ENCODE peak calls at places on chromosome 2, in four cellular contexts. L, R, I and Z are unnamed samples.

GRCh38 chr2:146734042-146734715 is 1110.7 kb upstream of the ACVR2A start:
- DNase-seq in L (no peak), I (peak; percentile 62), R (peak; percentile 5), Z (peak; percentile 16)

GRCh38 chr2:26941486-26941885 is 29.0 kb upstream of the MAPRE3 start:
- DNase-seq in I (no peak), R (no peak), L (no peak), Z (no peak)

GRCh38 chr2:177666408-177666807 is 273.8 kb downstream of the AGPS start:
- DNase-seq in L (no peak), I (no peak), R (no peak), Z (peak; percentile 43)

GRCh38 chr2:27544143-27544821 is 38.6 kb upstream of the ZNF512 start:
- DNase-seq in R (no peak), I (no peak), L (no peak), Z (no peak)

GRCh38 chr2:207483477-207483876 is 46.3 kb upstream of the CREB1 start:
- DNase-seq in L (no peak), R (no peak), I (no peak), Z (no peak)

GRCh38 chr2:138632066-138632465 is 130.5 kb downstream of the SPOPL start:
- DNase-seq in L (no peak), R (no peak), I (no peak), Z (no peak)

GRCh38 chr2:73832905-73833304 is 4.1 kb downstream of the STAMBP start:
- DNase-seq in L (no peak), I (no peak), R (no peak), Z (peak; percentile 23)

GRCh38 chr2:88481937-88482336 is 29.4 kb upstream of the FOXI3 start:
- DNase-seq in L (no peak), R (no peak), I (no peak), Z (peak; percentile 9)

GRCh38 chr2:158113896-158114295 is 12.2 kb downstream of the UPP2 start:
- DNase-seq in L (no peak), I (no peak), R (no peak), Z (no peak)

GRCh38 chr2:185978634-185979405 is 240.2 kb downstream of the FSIP2 start:
- DNase-seq in I (no peak), R (no peak), L (no peak), Z (no peak)

GRCh38 chr2:232336956-232337700 is 41.4 kb upstream of the ALPP start:
- DNase-seq in L (no peak), R (no peak), I (no peak), Z (no peak)

GRCh38 chr2:85445316-85446295 is 27.1 kb downstream of the SH2D6 start:
- DNase-seq in L (no peak), I (no peak), R (no peak), Z (no peak)

GRCh38 chr2:109690822-109691541 is 76.8 kb downstream of the SOWAHC start:
- DNase-seq in I (peak; percentile 96), L (no peak), R (no peak), Z (no peak)

GRCh38 chr2:192196451-192197194 is 1.9 kb upstream of the TMEFF2 start:
- DNase-seq in R (no peak), L (no peak), I (no peak), Z (no peak)

GRCh38 chr2:165863816-165864221 is 69.8 kb upstream of the GALNT3 start:
- DNase-seq in L (no peak), R (no peak), I (no peak), Z (no peak)

GRCh38 chr2:45009928-45010705 is 865 bp upstream of the SIX2 start:
- DNase-seq in I (no peak), R (no peak), L (no peak), Z (no peak)

GRCh38 chr2:195606179-195606578 is 50.8 kb upstream of the SLC39A10 start:
- DNase-seq in R (no peak), I (no peak), L (no peak), Z (no peak)

DNA sequence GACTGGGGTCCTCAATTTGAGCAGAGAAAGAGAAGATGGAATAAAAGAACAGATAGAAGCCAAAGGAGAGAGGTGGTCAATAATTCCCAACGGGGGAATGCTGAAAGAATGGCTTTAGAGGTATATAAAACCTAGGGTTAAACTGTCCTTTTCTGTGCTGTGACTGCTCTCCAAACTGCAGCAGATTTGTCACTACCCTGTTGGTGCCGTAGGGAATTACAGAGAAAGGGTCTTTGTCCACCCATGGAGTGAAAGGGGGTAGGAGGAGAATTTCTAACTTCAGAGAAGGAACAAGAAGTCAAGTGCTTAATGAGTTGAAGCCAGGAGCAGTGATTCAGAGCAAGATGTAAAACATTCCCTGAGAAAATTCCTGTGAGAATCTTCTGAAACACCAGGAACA is 486.5 kb downstream of the NUP35 start:
- DNase-seq in I (no peak), R (no peak), L (no peak), Z (no peak)
- TF ChIP-seq CHD2 in I (no peak), R (no peak), L (no peak), Z (no peak)

GRCh38 chr2:128309341-128310093 is 9.2 kb downstream of the HS6ST1 start:
- DNase-seq in I (peak; percentile 97), R (no peak), L (no peak), Z (peak; percentile 73)

GRCh38 chr2:128311216-128311754 is 7.4 kb downstream of the HS6ST1 start:
- DNase-seq in L (no peak), R (no peak), I (no peak), Z (no peak)

GRCh38 chr2:128311755-128312341 is 6.8 kb downstream of the HS6ST1 start:
- DNase-seq in I (no peak), R (no peak), L (no peak), Z (no peak)

GRCh38 chr2:128310094-128310716 is 8.5 kb downstream of the HS6ST1 start:
- DNase-seq in L (no peak), R (no peak), I (no peak), Z (no peak)

DNA sequence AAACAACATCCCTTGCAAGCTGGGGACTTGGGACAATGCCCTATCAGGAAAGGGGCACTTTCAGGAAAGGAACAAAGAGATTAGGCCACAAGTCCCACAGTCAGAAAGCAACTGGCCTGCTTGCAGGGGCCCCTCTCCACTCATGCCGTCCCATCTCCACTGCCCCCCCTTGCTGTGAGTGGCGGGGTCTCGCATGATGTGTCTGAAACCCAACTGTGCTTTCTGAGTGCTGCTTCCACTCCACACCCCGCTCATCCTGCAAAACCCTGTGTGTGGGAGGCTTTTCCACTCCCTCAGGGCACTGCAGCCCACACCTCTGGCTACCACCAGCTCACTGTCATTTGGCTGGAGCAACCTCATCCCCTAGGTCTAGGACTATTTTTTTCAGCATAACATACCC is 7.9 kb downstream of the HS6ST1 start:
- DNase-seq in R (no peak), L (no peak), I (no peak), Z (no peak)
- TF ChIP-seq ATF3 in R (no peak), L (no peak), I (no peak), Z (no peak)

DNA sequence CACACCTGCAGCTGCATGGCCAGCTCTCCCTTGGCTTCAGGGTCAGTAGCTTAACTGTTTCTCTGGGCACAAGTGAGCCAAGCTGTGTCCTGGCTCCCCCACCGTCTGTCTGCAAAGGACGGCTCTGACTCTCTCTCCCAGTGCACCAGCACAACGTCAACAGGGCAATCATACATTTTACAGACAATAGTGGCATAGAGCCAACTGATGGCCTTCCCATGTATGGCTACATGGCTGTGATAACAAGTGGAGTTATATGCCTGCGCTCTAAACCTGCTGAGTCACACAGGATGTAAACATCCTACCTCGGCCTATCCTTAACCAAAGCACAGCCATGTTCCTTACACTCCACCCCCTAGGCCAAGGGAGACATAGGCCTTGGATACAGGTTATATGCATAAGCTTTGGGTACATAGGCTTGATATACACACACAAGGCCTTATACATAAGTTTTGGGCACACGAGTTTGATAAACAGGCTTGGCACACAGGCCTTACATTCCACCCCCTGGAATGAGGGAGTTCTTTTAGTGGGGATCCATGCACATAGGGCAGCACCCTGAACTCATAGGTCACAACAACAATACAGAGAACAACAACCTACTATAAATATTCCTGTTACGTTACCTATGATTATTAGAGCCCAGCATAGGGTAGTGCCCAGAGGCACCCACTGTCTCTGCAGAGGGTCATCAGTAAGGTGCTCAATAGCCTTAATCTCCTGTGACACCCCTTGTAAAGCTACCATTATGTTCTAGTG is 17.7 kb downstream of the PHOSPHO2 start:
- DNase-seq in L (no peak), I (peak; percentile 45), R (no peak), Z (peak; percentile 79)
- TF ChIP-seq CHD2 in L (no peak), I (no peak), R (no peak), Z (no peak)

GRCh38 chr2:105432749-105433148 is 33.9 kb upstream of the FHL2 start:
- DNase-seq in R (no peak), L (no peak), I (no peak), Z (no peak)

GRCh38 chr2:105428387-105429018 is 29.7 kb upstream of the FHL2 start:
- DNase-seq in R (no peak), L (no peak), I (no peak), Z (no peak)

GRCh38 chr2:105427485-105427884 is 28.6 kb upstream of the FHL2 start:
- DNase-seq in L (no peak), R (no peak), I (no peak), Z (no peak)

GRCh38 chr2:105426626-105427292 is 27.9 kb upstream of the FHL2 start:
- DNase-seq in I (no peak), R (no peak), L (no peak), Z (peak; percentile 33)

GRCh38 chr2:105431367-105432088 is 32.7 kb upstream of the FHL2 start:
- DNase-seq in I (no peak), L (no peak), R (no peak), Z (no peak)
- TF ChIP-seq ATF3 in I (no peak), L (no peak), R (no peak), Z (no peak)

GRCh38 chr2:201114846-201115245 is 1.1 kb upstream of the CFLAR start:
- DNase-seq in R (no peak), L (no peak), I (no peak), Z (no peak)
- TF ChIP-seq CHD2 in R (no peak), L (no peak), I (no peak), Z (no peak)

DNA sequence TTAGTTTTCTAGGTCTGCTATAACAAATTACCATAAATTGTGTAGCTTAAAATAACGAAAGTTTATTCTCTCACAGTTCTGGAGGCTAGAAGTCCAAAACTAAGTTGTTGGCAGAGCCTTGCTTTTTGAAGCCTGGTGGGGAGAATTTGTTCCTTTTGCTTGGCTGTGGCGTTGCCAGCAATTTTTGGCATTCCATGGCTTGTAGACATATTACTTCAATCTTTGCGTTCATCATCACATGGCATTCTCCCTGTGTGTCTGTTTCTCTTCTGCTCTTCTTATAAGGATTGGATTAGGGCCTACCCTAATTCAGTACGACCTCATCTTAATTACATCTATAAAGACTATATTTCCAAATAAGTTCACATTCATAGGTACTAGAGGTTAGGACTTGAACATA is 217.7 kb downstream of the MBD5 start:
- DNase-seq in R (no peak), L (no peak), I (no peak), Z (no peak)
- TF ChIP-seq ATF3 in R (no peak), L (no peak), I (no peak), Z (no peak)

DNA sequence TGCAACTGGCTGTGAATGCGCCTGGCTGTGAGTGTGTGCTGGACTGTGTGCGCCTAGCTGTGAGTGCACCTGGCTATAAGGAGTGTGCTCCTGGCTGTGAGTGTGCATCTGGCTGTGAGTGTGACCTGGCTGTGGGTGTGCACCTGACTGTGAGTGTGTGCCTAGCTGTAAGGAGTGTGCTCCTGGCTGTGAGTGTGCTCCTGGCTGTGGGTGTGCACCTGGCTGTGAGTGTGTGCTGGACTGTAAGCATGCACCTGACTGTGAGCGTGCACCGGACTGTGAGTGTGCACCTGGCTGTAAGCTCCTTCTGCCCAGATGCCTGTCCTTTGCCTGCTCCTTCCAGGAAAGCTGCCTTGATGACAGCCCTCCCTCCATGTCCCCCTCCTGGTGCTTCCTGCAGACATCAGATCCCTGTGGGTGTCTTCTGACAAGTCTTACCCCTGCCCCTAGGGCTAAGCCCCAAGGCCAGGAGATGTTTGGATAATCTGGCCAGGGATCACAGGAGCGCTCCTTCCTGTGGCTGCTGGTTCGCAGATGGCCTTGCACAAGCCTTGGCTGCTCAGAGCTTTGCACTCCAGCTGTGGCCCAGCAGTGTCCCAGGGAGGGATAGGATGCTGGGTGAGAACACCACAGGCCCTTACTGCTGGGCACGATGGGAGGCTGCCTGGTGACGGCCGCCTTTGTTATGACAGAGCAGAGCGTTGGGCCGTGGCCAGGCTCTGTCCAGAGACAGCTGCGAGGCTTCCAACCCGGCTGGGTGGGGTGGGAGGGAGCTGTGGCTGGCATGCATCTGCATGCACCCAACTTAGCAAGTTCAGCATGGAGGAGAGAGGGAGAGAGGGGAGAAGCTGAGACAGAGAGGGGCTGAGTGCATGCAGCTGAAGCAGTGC is 89.9 kb downstream of the GLI2 start:
- DNase-seq in L (no peak), I (no peak), R (no peak), Z (no peak)
- TF ChIP-seq CHD2 in L (no peak), I (no peak), R (no peak), Z (no peak)